ENCODE peak calls at places on chromosomes 3 and 15, in six cellular contexts. S, Q, F, T, Z and W are unnamed samples.

GRCh38 chr3:124094496-124094895 is 102.6 kb upstream of the ROPN1 start:
- DNase-seq in S (peak), Q (no peak), F (no peak), T (no peak), Z (no peak), W (no peak)

GRCh38 chr15:100259266-100259665 is 82.5 kb downstream of the ADAMTS17 start:
- DNase-seq in S (no peak), Q (no peak), F (no peak), T (no peak), Z (no peak), W (no peak)

GRCh38 chr3:14561051-14561634 is 21.0 kb upstream of the GRIP2 start:
- DNase-seq in S (no peak), Q (no peak), F (no peak), T (no peak), Z (no peak), W (no peak)

GRCh38 chr3:57597973-57598351 is 818 bp upstream of the ARF4 start:
- DNase-seq in S (no peak), Q (no peak), F (no peak), T (no peak), Z (no peak), W (no peak)

GRCh38 chr3:129182390-129183180 is 1.1 kb downstream of the CNBP start:
- DNase-seq in S (no peak), Q (no peak), F (no peak), T (no peak), Z (no peak), W (no peak)

GRCh38 chr3:151265866-151266265 is 12.5 kb downstream of the P2RY14 start:
- DNase-seq in S (no peak), Q (peak), F (no peak), T (peak), Z (no peak), W (peak)

GRCh38 chr15:86830304-86830703 is 750.6 kb downstream of the AGBL1 start:
- DNase-seq in S (no peak), Q (no peak), F (no peak), T (no peak), Z (no peak), W (no peak)

GRCh38 chr3:137035631-137036030 is 77.8 kb downstream of the IL20RB start:
- DNase-seq in S (no peak), Q (no peak), F (no peak), T (no peak), Z (no peak), W (no peak)

GRCh38 chr15:39591141-39591895 is 10.4 kb downstream of the THBS1 start:
- DNase-seq in S (no peak), Q (no peak), F (no peak), T (no peak), Z (no peak), W (no peak)

GRCh38 chr3:15420871-15421270 is 6.5 kb downstream of the METTL6 start:
- DNase-seq in S (no peak), Q (no peak), F (no peak), T (no peak), Z (no peak), W (no peak)

GRCh38 chr3:135908225-135908624 is 57.3 kb upstream of the PPP2R3A start:
- DNase-seq in S (no peak), Q (no peak), F (peak), T (no peak), Z (no peak), W (no peak)

GRCh38 chr3:87370007-87370406 is 93.6 kb upstream of the POU1F1 start:
- DNase-seq in S (no peak), Q (no peak), F (no peak), T (no peak), Z (no peak), W (no peak)

GRCh38 chr3:15217841-15218267 is 11.8 kb downstream of the CAPN7 start:
- DNase-seq in S (no peak), Q (no peak), F (no peak), T (no peak), Z (no peak), W (no peak)

GRCh38 chr3:65516998-65517397 is 521.7 kb downstream of the MAGI1 start:
- DNase-seq in S (no peak), Q (no peak), F (no peak), T (no peak), Z (no peak), W (no peak)

GRCh38 chr3:143187132-143187531 is 67.6 kb downstream of the CHST2 start:
- DNase-seq in S (no peak), Q (no peak), F (no peak), T (no peak), Z (no peak), W (no peak)

GRCh38 chr15:27046891-27047290 is 75.9 kb downstream of the GABRG3 start:
- DNase-seq in S (no peak), Q (no peak), F (no peak), T (no peak), Z (no peak), W (no peak)

GRCh38 chr15:93086791-93087190 is 2.2 kb downstream of the RGMA start:
- DNase-seq in S (no peak), Q (no peak), F (no peak), T (no peak), Z (no peak), W (no peak)

GRCh38 chr3:70728311-70728710 is 415.9 kb upstream of the MDFIC2 start:
- DNase-seq in S (no peak), Q (no peak), F (no peak), T (no peak), Z (no peak), W (no peak)

GRCh38 chr3:46427929-46428833 is 21.1 kb downstream of the CCRL2 start:
- DNase-seq in S (no peak), Q (no peak), F (no peak), T (peak), Z (no peak), W (no peak)

GRCh38 chr3:87575538-87575937 is 299.2 kb upstream of the POU1F1 start:
- DNase-seq in S (no peak), Q (no peak), F (no peak), T (no peak), Z (no peak), W (no peak)

GRCh38 chr3:171162986-171163723 is 136.6 kb upstream of the SLC2A2 start:
- DNase-seq in S (no peak), Q (no peak), F (no peak), T (no peak), Z (peak), W (no peak)